ENCODE peak calls at places on chromosomes 12 and 14, in seven cellular contexts. One of them, this sample, is unnamed.

GRCh38 chr12:51359851-51360250 is 13.4 kb upstream of the CELA1 start:
- DNase-seq in anterior cingulate cortex: no peak
- DNase-seq in activated T-cell treated with anti-CD3 and anti-CD28 coated beads for 1 hour: no peak
- DNase-seq in fibroblast of mammary gland: no peak
- DNase-seq in pons: no peak
- DNase-seq in adipocyte: no peak
- DNase-seq in choroid plexus epithelial cell: no peak
- DNase-seq in this sample: no peak

GRCh38 chr12:94955193-94955592 is 48.3 kb downstream of the NDUFA12 start:
- DNase-seq in anterior cingulate cortex: no peak
- DNase-seq in activated T-cell treated with anti-CD3 and anti-CD28 coated beads for 1 hour: no peak
- DNase-seq in fibroblast of mammary gland: no peak
- DNase-seq in pons: no peak
- DNase-seq in adipocyte: no peak
- DNase-seq in choroid plexus epithelial cell: no peak
- DNase-seq in this sample: no peak

GRCh38 chr12:46480282-46480681 is 107.7 kb upstream of the SLC38A2 start:
- DNase-seq in anterior cingulate cortex: no peak
- DNase-seq in activated T-cell treated with anti-CD3 and anti-CD28 coated beads for 1 hour: no peak
- DNase-seq in fibroblast of mammary gland: no peak
- DNase-seq in pons: no peak
- DNase-seq in adipocyte: no peak
- DNase-seq in choroid plexus epithelial cell: no peak
- DNase-seq in this sample: no peak

GRCh38 chr14:101062611-101063010 is 159.1 kb upstream of the RTL1 start:
- DNase-seq in anterior cingulate cortex: no peak
- DNase-seq in activated T-cell treated with anti-CD3 and anti-CD28 coated beads for 1 hour: no peak
- DNase-seq in fibroblast of mammary gland: peak; percentile 26
- DNase-seq in pons: no peak
- DNase-seq in adipocyte: peak; percentile 22
- DNase-seq in choroid plexus epithelial cell: peak; percentile 47
- DNase-seq in this sample: no peak

GRCh38 chr12:6959376-6960290 is 8.5 kb downstream of the PTPN6 start:
- DNase-seq in anterior cingulate cortex: no peak
- DNase-seq in activated T-cell treated with anti-CD3 and anti-CD28 coated beads for 1 hour: no peak
- DNase-seq in fibroblast of mammary gland: no peak
- DNase-seq in pons: peak; percentile 69
- DNase-seq in adipocyte: no peak
- DNase-seq in choroid plexus epithelial cell: no peak
- DNase-seq in this sample: no peak

GRCh38 chr14:104228221-104228620 is 89.8 kb downstream of the KIF26A start:
- DNase-seq in anterior cingulate cortex: no peak
- DNase-seq in activated T-cell treated with anti-CD3 and anti-CD28 coated beads for 1 hour: no peak
- DNase-seq in fibroblast of mammary gland: no peak
- DNase-seq in pons: no peak
- DNase-seq in adipocyte: no peak
- DNase-seq in choroid plexus epithelial cell: no peak
- DNase-seq in this sample: no peak

GRCh38 chr14:68380304-68380840 is 412.5 kb downstream of the ZFP36L1 start:
- DNase-seq in anterior cingulate cortex: no peak
- DNase-seq in activated T-cell treated with anti-CD3 and anti-CD28 coated beads for 1 hour: no peak
- DNase-seq in fibroblast of mammary gland: no peak
- DNase-seq in pons: no peak
- DNase-seq in adipocyte: no peak
- DNase-seq in choroid plexus epithelial cell: no peak
- DNase-seq in this sample: no peak

GRCh38 chr14:104813286-104813685 is 12.4 kb downstream of the ZBTB42 start:
- DNase-seq in anterior cingulate cortex: no peak
- DNase-seq in activated T-cell treated with anti-CD3 and anti-CD28 coated beads for 1 hour: no peak
- DNase-seq in fibroblast of mammary gland: no peak
- DNase-seq in pons: no peak
- DNase-seq in adipocyte: no peak
- DNase-seq in choroid plexus epithelial cell: no peak
- DNase-seq in this sample: no peak

GRCh38 chr14:22540286-22540685 is 48.7 kb downstream of the DAD1 start:
- DNase-seq in anterior cingulate cortex: no peak
- DNase-seq in activated T-cell treated with anti-CD3 and anti-CD28 coated beads for 1 hour: no peak
- DNase-seq in fibroblast of mammary gland: no peak
- DNase-seq in pons: no peak
- DNase-seq in adipocyte: no peak
- DNase-seq in choroid plexus epithelial cell: no peak
- DNase-seq in this sample: no peak

GRCh38 chr12:46049665-46050064 is 59.3 kb upstream of the SCAF11 start:
- DNase-seq in anterior cingulate cortex: no peak
- DNase-seq in activated T-cell treated with anti-CD3 and anti-CD28 coated beads for 1 hour: no peak
- DNase-seq in fibroblast of mammary gland: no peak
- DNase-seq in pons: no peak
- DNase-seq in adipocyte: no peak
- DNase-seq in choroid plexus epithelial cell: peak; percentile 4
- DNase-seq in this sample: no peak

GRCh38 chr12:96371787-96372699 is 28.2 kb downstream of the CDK17 start:
- DNase-seq in anterior cingulate cortex: no peak
- DNase-seq in activated T-cell treated with anti-CD3 and anti-CD28 coated beads for 1 hour: no peak
- DNase-seq in fibroblast of mammary gland: no peak
- DNase-seq in pons: no peak
- DNase-seq in adipocyte: no peak
- DNase-seq in choroid plexus epithelial cell: no peak
- DNase-seq in this sample: no peak

GRCh38 chr12:20105938-20106337 is 262.4 kb upstream of the PDE3A start:
- DNase-seq in anterior cingulate cortex: no peak
- DNase-seq in activated T-cell treated with anti-CD3 and anti-CD28 coated beads for 1 hour: no peak
- DNase-seq in fibroblast of mammary gland: peak; percentile 25
- DNase-seq in pons: no peak
- DNase-seq in adipocyte: peak; percentile 65
- DNase-seq in choroid plexus epithelial cell: peak; percentile 87
- DNase-seq in this sample: no peak

GRCh38 chr12:121797937-121798801 is 4.7 kb upstream of the RHOF start:
- DNase-seq in anterior cingulate cortex: peak; percentile 33
- DNase-seq in activated T-cell treated with anti-CD3 and anti-CD28 coated beads for 1 hour: no peak
- DNase-seq in fibroblast of mammary gland: peak; percentile 48
- DNase-seq in pons: peak; percentile 54
- DNase-seq in adipocyte: peak; percentile 54
- DNase-seq in choroid plexus epithelial cell: peak; percentile 62
- DNase-seq in this sample: no peak

GRCh38 chr14:28264306-28264705 is 502.3 kb upstream of the FOXG1 start:
- DNase-seq in anterior cingulate cortex: no peak
- DNase-seq in activated T-cell treated with anti-CD3 and anti-CD28 coated beads for 1 hour: no peak
- DNase-seq in fibroblast of mammary gland: no peak
- DNase-seq in pons: peak; percentile 28
- DNase-seq in adipocyte: peak; percentile 28
- DNase-seq in choroid plexus epithelial cell: peak; percentile 29
- DNase-seq in this sample: no peak

GRCh38 chr14:62162998-62163589 is 400.9 kb downstream of the SNAPC1 start:
- DNase-seq in anterior cingulate cortex: no peak
- DNase-seq in activated T-cell treated with anti-CD3 and anti-CD28 coated beads for 1 hour: no peak
- DNase-seq in fibroblast of mammary gland: peak; percentile 46
- DNase-seq in pons: peak; percentile 61
- DNase-seq in adipocyte: peak; percentile 84
- DNase-seq in choroid plexus epithelial cell: peak; percentile 69
- DNase-seq in this sample: no peak

GRCh38 chr14:24418492-24418873 is 11.0 kb downstream of the CBLN3 start:
- DNase-seq in anterior cingulate cortex: no peak
- DNase-seq in activated T-cell treated with anti-CD3 and anti-CD28 coated beads for 1 hour: no peak
- DNase-seq in fibroblast of mammary gland: no peak
- DNase-seq in pons: no peak
- DNase-seq in adipocyte: no peak
- DNase-seq in choroid plexus epithelial cell: no peak
- DNase-seq in this sample: no peak

GRCh38 chr12:20740972-20741371 is 45.8 kb downstream of the SLCO1C1 start:
- DNase-seq in anterior cingulate cortex: no peak
- DNase-seq in activated T-cell treated with anti-CD3 and anti-CD28 coated beads for 1 hour: no peak
- DNase-seq in fibroblast of mammary gland: no peak
- DNase-seq in pons: no peak
- DNase-seq in adipocyte: no peak
- DNase-seq in choroid plexus epithelial cell: no peak
- DNase-seq in this sample: no peak

GRCh38 chr14:91242635-91243034 is 1.9 kb downstream of the GPR68 start:
- DNase-seq in anterior cingulate cortex: no peak
- DNase-seq in activated T-cell treated with anti-CD3 and anti-CD28 coated beads for 1 hour: no peak
- DNase-seq in fibroblast of mammary gland: no peak
- DNase-seq in pons: no peak
- DNase-seq in adipocyte: no peak
- DNase-seq in choroid plexus epithelial cell: no peak
- DNase-seq in this sample: no peak

GRCh38 chr12:1418144-1418543 is 176.2 kb downstream of the FBXL14 start:
- DNase-seq in anterior cingulate cortex: no peak
- DNase-seq in activated T-cell treated with anti-CD3 and anti-CD28 coated beads for 1 hour: no peak
- DNase-seq in fibroblast of mammary gland: no peak
- DNase-seq in pons: no peak
- DNase-seq in adipocyte: no peak
- DNase-seq in choroid plexus epithelial cell: no peak
- DNase-seq in this sample: no peak

GRCh38 chr12:111454311-111454710 is 48.6 kb downstream of the SH2B3 start:
- DNase-seq in anterior cingulate cortex: no peak
- DNase-seq in activated T-cell treated with anti-CD3 and anti-CD28 coated beads for 1 hour: no peak
- DNase-seq in fibroblast of mammary gland: no peak
- DNase-seq in pons: no peak
- DNase-seq in adipocyte: no peak
- DNase-seq in choroid plexus epithelial cell: peak; percentile 42
- DNase-seq in this sample: no peak

GRCh38 chr12:3453947-3454675 is 36.9 kb upstream of the PRMT8 start:
- DNase-seq in anterior cingulate cortex: no peak
- DNase-seq in activated T-cell treated with anti-CD3 and anti-CD28 coated beads for 1 hour: no peak
- DNase-seq in fibroblast of mammary gland: peak; percentile 60
- DNase-seq in pons: no peak
- DNase-seq in adipocyte: peak; percentile 12
- DNase-seq in choroid plexus epithelial cell: peak; percentile 69
- DNase-seq in this sample: no peak

GRCh38 chr14:91361236-91361811 is 56.3 kb downstream of the CCDC88C start:
- DNase-seq in anterior cingulate cortex: no peak
- DNase-seq in activated T-cell treated with anti-CD3 and anti-CD28 coated beads for 1 hour: no peak
- DNase-seq in fibroblast of mammary gland: peak; percentile 61
- DNase-seq in pons: no peak
- DNase-seq in adipocyte: peak; percentile 32
- DNase-seq in choroid plexus epithelial cell: peak; percentile 51
- DNase-seq in this sample: no peak

GRCh38 chr14:72855913-72856312 is 38.0 kb downstream of the DPF3 start:
- DNase-seq in anterior cingulate cortex: no peak
- DNase-seq in activated T-cell treated with anti-CD3 and anti-CD28 coated beads for 1 hour: no peak
- DNase-seq in fibroblast of mammary gland: peak; percentile 37
- DNase-seq in pons: peak; percentile 8
- DNase-seq in adipocyte: peak; percentile 81
- DNase-seq in choroid plexus epithelial cell: peak; percentile 44
- DNase-seq in this sample: no peak